ENCODE peak calls at places on chromosome 17, in six cellular contexts. One of them, this sample, is unnamed.

GRCh38 chr17:43846963-43847369 is at the start of gene CD300LG:
- DNase-seq in cardiac muscle cell: no peak
- DNase-seq in mesendoderm: peak
- DNase-seq in transverse colon: no peak
- DNase-seq in heart right ventricle: peak
- DNase-seq in esophagus squamous epithelium: no peak
- DNase-seq in this sample: no peak

GRCh38 chr17:65131244-65131643 is 5.9 kb upstream of the RGS9 start:
- DNase-seq in cardiac muscle cell: no peak
- DNase-seq in heart right ventricle: no peak
- DNase-seq in esophagus squamous epithelium: no peak
- DNase-seq in mesendoderm: no peak
- DNase-seq in transverse colon: no peak
- DNase-seq in this sample: no peak

GRCh38 chr17:43401293-43401692 is 2.5 kb downstream of the ARL4D start:
- DNase-seq in mesendoderm: no peak
- DNase-seq in cardiac muscle cell: peak
- DNase-seq in esophagus squamous epithelium: no peak
- DNase-seq in transverse colon: no peak
- DNase-seq in heart right ventricle: no peak
- DNase-seq in this sample: peak

GRCh38 chr17:83173997-83174858 is 94.8 kb downstream of the METRNL start:
- DNase-seq in esophagus squamous epithelium: no peak
- DNase-seq in transverse colon: no peak
- DNase-seq in heart right ventricle: no peak
- DNase-seq in mesendoderm: no peak
- DNase-seq in cardiac muscle cell: peak
- DNase-seq in this sample: peak

GRCh38 chr17:49494937-49495841 is at the start of gene NGFR:
- DNase-seq in transverse colon: peak
- DNase-seq in cardiac muscle cell: peak
- DNase-seq in mesendoderm: peak
- DNase-seq in heart right ventricle: no peak
- DNase-seq in esophagus squamous epithelium: no peak
- DNase-seq in this sample: no peak

GRCh38 chr17:67290244-67290993 is 45.4 kb upstream of the HELZ start:
- DNase-seq in heart right ventricle: no peak
- DNase-seq in esophagus squamous epithelium: no peak
- DNase-seq in transverse colon: no peak
- DNase-seq in cardiac muscle cell: peak
- DNase-seq in mesendoderm: no peak
- DNase-seq in this sample: no peak

GRCh38 chr17:80455784-80456183 is 20.6 kb downstream of the NPTX1 start:
- DNase-seq in transverse colon: no peak
- DNase-seq in esophagus squamous epithelium: no peak
- DNase-seq in mesendoderm: no peak
- DNase-seq in heart right ventricle: no peak
- DNase-seq in cardiac muscle cell: no peak
- DNase-seq in this sample: no peak

GRCh38 chr17:2841606-2842005 is 45.4 kb downstream of the RAP1GAP2 start:
- DNase-seq in heart right ventricle: no peak
- DNase-seq in transverse colon: no peak
- DNase-seq in mesendoderm: no peak
- DNase-seq in cardiac muscle cell: peak
- DNase-seq in esophagus squamous epithelium: no peak
- DNase-seq in this sample: no peak

GRCh38 chr17:67046398-67046797 is 2.0 kb downstream of the CACNG1 start:
- DNase-seq in cardiac muscle cell: no peak
- DNase-seq in mesendoderm: no peak
- DNase-seq in esophagus squamous epithelium: no peak
- DNase-seq in transverse colon: peak
- DNase-seq in heart right ventricle: no peak
- DNase-seq in this sample: no peak

GRCh38 chr17:80869476-80869875 is 122.2 kb upstream of the CHMP6 start:
- DNase-seq in esophagus squamous epithelium: no peak
- DNase-seq in mesendoderm: no peak
- DNase-seq in transverse colon: no peak
- DNase-seq in cardiac muscle cell: no peak
- DNase-seq in heart right ventricle: no peak
- DNase-seq in this sample: no peak

GRCh38 chr17:78358538-78359215 is 1.2 kb downstream of the SOCS3 start:
- DNase-seq in heart right ventricle: no peak
- DNase-seq in mesendoderm: no peak
- DNase-seq in transverse colon: peak
- DNase-seq in esophagus squamous epithelium: no peak
- DNase-seq in cardiac muscle cell: peak
- DNase-seq in this sample: no peak

GRCh38 chr17:50165867-50166517 is at the start of gene SGCA:
- DNase-seq in esophagus squamous epithelium: no peak
- DNase-seq in heart right ventricle: peak
- DNase-seq in transverse colon: no peak
- DNase-seq in cardiac muscle cell: no peak
- DNase-seq in mesendoderm: no peak
- DNase-seq in this sample: no peak

GRCh38 chr17:27245230-27245696 is 48.7 kb upstream of the WSB1 start:
- DNase-seq in heart right ventricle: peak
- DNase-seq in transverse colon: peak
- DNase-seq in esophagus squamous epithelium: peak
- DNase-seq in mesendoderm: peak
- DNase-seq in cardiac muscle cell: peak
- DNase-seq in this sample: peak

GRCh38 chr17:416293-417206 is 63.9 kb upstream of the RPH3AL start:
- DNase-seq in cardiac muscle cell: no peak
- DNase-seq in transverse colon: peak
- DNase-seq in mesendoderm: peak
- DNase-seq in heart right ventricle: no peak
- DNase-seq in esophagus squamous epithelium: no peak
- DNase-seq in this sample: no peak

GRCh38 chr17:7246779-7247178 is 4.5 kb upstream of the GABARAP start:
- DNase-seq in mesendoderm: no peak
- DNase-seq in transverse colon: no peak
- DNase-seq in cardiac muscle cell: no peak
- DNase-seq in esophagus squamous epithelium: no peak
- DNase-seq in heart right ventricle: no peak
- DNase-seq in this sample: peak

GRCh38 chr17:72244494-72244893 is 123.7 kb downstream of the SOX9 start:
- DNase-seq in mesendoderm: no peak
- DNase-seq in transverse colon: no peak
- DNase-seq in esophagus squamous epithelium: no peak
- DNase-seq in heart right ventricle: no peak
- DNase-seq in cardiac muscle cell: peak
- DNase-seq in this sample: no peak

GRCh38 chr17:38667099-38667786 is 7.5 kb downstream of the EPOP start:
- DNase-seq in transverse colon: peak
- DNase-seq in esophagus squamous epithelium: no peak
- DNase-seq in mesendoderm: peak
- DNase-seq in cardiac muscle cell: peak
- DNase-seq in heart right ventricle: peak
- DNase-seq in this sample: no peak

GRCh38 chr17:19546289-19547065 is 12.8 kb downstream of the SLC47A1 start:
- DNase-seq in esophagus squamous epithelium: no peak
- DNase-seq in cardiac muscle cell: no peak
- DNase-seq in heart right ventricle: peak
- DNase-seq in mesendoderm: peak
- DNase-seq in transverse colon: peak
- DNase-seq in this sample: no peak

GRCh38 chr17:33966410-33967063 is 288.5 kb upstream of the CCL2 start:
- DNase-seq in transverse colon: no peak
- DNase-seq in esophagus squamous epithelium: no peak
- DNase-seq in cardiac muscle cell: no peak
- DNase-seq in mesendoderm: no peak
- DNase-seq in heart right ventricle: no peak
- DNase-seq in this sample: no peak

GRCh38 chr17:38464251-38464722 is 36.0 kb downstream of the ARHGAP23 start:
- DNase-seq in transverse colon: no peak
- DNase-seq in heart right ventricle: peak
- DNase-seq in mesendoderm: no peak
- DNase-seq in cardiac muscle cell: no peak
- DNase-seq in esophagus squamous epithelium: no peak
- DNase-seq in this sample: peak

GRCh38 chr17:3034578-3034920 is 28.9 kb downstream of the OR1D5 start:
- DNase-seq in transverse colon: no peak
- DNase-seq in esophagus squamous epithelium: no peak
- DNase-seq in mesendoderm: no peak
- DNase-seq in heart right ventricle: peak
- DNase-seq in cardiac muscle cell: no peak
- DNase-seq in this sample: peak

GRCh38 chr17:83202002-83203000 is 122.9 kb downstream of the METRNL start:
- DNase-seq in transverse colon: peak
- DNase-seq in cardiac muscle cell: no peak
- DNase-seq in mesendoderm: no peak
- DNase-seq in esophagus squamous epithelium: no peak
- DNase-seq in heart right ventricle: peak
- DNase-seq in this sample: no peak

GRCh38 chr17:77366558-77367245 is 225.9 kb downstream of the SEC14L1 start:
- DNase-seq in cardiac muscle cell: peak
- DNase-seq in transverse colon: peak
- DNase-seq in mesendoderm: no peak
- DNase-seq in heart right ventricle: peak
- DNase-seq in esophagus squamous epithelium: no peak
- DNase-seq in this sample: peak

GRCh38 chr17:78128616-78129384 is at the start of gene TMC6:
- DNase-seq in cardiac muscle cell: no peak
- DNase-seq in esophagus squamous epithelium: no peak
- DNase-seq in heart right ventricle: no peak
- DNase-seq in mesendoderm: peak
- DNase-seq in transverse colon: peak
- DNase-seq in this sample: no peak

GRCh38 chr17:29982991-29983390 is 41.6 kb downstream of the EFCAB5 start:
- DNase-seq in mesendoderm: no peak
- DNase-seq in heart right ventricle: no peak
- DNase-seq in esophagus squamous epithelium: no peak
- DNase-seq in transverse colon: no peak
- DNase-seq in cardiac muscle cell: no peak
- DNase-seq in this sample: no peak

DNA sequence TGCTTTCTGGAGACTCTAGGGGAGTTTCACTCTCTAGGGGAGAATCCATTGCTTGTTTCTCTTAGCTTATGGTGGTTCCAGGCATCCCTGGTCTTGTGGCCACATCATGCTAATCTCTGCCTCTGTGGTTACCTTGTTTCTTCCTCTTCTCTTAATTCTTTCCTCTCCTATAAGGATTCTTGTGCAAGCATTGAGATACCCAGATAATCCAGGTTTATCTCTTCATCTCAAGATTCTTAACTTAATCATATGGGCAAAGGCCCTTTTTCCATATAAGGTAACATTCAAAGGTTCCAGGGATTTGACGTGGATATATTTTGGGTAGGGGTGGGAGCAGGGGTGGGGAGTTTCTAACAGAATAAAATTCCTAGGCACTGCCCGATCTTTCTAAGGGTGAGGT is 32.6 kb downstream of the FAM20A start:
- DNase-seq in transverse colon: no peak
- DNase-seq in heart right ventricle: no peak
- DNase-seq in esophagus squamous epithelium: no peak
- DNase-seq in cardiac muscle cell: no peak
- DNase-seq in mesendoderm: no peak
- DNase-seq in this sample: no peak
- H3K4me3 ChIP-seq in transverse colon: no peak
- H3K4me3 ChIP-seq in heart right ventricle: no peak
- H3K4me3 ChIP-seq in esophagus squamous epithelium: no peak
- H3K4me3 ChIP-seq in cardiac muscle cell: no peak
- H3K4me3 ChIP-seq in mesendoderm: no peak
- H3K4me3 ChIP-seq in this sample: no peak

DNA sequence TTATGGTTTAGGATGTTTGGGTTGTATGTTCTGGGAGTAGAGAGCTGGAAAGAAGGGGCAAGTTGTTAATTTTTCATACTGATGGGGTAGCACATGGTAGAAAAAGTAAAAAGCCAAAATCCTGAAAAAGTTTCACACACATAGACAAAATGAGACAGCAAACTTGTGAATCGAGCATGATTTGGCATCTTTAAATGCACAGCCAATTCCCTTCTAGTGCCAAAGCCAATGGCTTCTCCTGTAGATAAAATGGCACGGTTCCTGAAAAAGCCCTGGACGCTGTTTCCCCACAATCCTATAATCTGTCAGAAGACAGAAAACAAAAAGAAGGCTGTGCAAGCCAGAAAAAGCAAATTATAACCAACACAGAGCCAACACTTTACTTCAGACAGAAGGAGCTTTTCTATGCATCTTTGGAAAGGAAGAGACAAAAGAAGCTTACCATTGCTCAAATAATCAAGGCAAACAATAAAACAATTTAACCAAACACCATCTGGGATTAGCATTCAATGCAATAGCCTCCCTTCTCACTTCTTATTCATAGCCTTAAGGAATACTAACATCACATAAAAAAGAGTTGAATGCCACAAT is 23.8 kb downstream of the FAM222B start:
- DNase-seq in heart right ventricle: no peak
- DNase-seq in cardiac muscle cell: peak
- DNase-seq in esophagus squamous epithelium: no peak
- DNase-seq in mesendoderm: no peak
- DNase-seq in transverse colon: no peak
- DNase-seq in this sample: no peak
- H3K27ac ChIP-seq in heart right ventricle: no peak
- H3K27ac ChIP-seq in cardiac muscle cell: no peak
- H3K27ac ChIP-seq in esophagus squamous epithelium: no peak
- H3K27ac ChIP-seq in mesendoderm: no peak
- H3K27ac ChIP-seq in transverse colon: no peak
- H3K27ac ChIP-seq in this sample: no peak

GRCh38 chr17:73552300-73553088 is 91.8 kb downstream of the SDK2 start:
- DNase-seq in cardiac muscle cell: no peak
- DNase-seq in heart right ventricle: no peak
- DNase-seq in transverse colon: no peak
- DNase-seq in mesendoderm: no peak
- DNase-seq in esophagus squamous epithelium: no peak
- DNase-seq in this sample: no peak
- H3K4me3 ChIP-seq in cardiac muscle cell: no peak
- H3K4me3 ChIP-seq in heart right ventricle: no peak
- H3K4me3 ChIP-seq in transverse colon: no peak
- H3K4me3 ChIP-seq in mesendoderm: no peak
- H3K4me3 ChIP-seq in esophagus squamous epithelium: no peak
- H3K4me3 ChIP-seq in this sample: no peak

DNA sequence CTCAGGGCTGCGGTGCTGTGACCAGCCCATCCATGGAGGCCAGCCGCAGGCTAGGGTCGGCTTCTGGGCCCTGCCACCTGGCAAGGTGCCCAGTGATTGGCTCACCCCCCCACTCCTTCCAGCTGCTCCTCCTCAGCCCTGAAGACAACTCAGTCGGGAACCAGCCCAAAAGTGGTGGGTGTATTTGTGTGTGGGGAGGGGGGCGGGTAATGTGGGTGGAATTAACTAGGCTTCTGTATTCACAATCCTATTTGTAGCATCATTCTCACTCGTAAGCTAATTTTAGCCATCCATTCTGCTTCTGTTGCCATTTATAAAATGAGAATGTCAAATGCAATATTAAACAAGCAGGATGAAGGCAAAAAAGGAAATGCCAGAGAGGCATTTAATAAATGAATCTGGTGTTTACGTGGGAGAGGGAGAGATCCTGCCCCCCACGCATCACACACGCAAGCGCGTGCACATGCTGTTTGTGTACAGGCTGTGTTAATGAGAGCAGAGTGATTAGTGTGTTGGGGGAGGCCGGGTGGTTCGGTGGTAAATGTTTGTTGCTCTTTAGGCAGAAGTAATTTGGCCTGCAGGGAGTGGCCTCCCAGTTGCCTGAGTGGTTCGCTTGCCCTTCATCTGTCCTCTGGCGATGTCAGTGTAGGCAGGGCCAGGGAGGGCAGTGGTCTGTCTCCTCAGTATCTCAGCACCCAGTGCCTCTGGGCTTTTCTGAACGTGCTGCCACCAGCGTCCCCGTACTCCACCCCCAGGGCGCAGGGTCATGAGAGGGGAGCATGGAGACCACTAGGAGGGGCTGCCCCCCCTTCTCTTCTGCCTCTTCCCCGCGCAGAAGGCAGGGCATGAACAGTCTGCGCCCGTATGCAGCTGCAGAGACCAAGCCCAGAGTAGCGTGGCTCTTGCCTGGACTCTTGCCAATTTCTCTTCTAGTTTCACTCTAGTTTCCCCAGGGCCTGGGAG is 140.0 kb downstream of the CCDC182 start:
- DNase-seq in heart right ventricle: peak
- DNase-seq in transverse colon: peak
- DNase-seq in esophagus squamous epithelium: no peak
- DNase-seq in mesendoderm: no peak
- DNase-seq in cardiac muscle cell: peak
- DNase-seq in this sample: no peak
- H3K27ac ChIP-seq in heart right ventricle: peak
- H3K27ac ChIP-seq in transverse colon: peak
- H3K27ac ChIP-seq in esophagus squamous epithelium: peak
- H3K27ac ChIP-seq in mesendoderm: no peak
- H3K27ac ChIP-seq in cardiac muscle cell: peak
- H3K27ac ChIP-seq in this sample: peak

This sample was measured in coronary artery.